ENCODE peak calls at places on chromosome 1, in ten cellular contexts. T is lower leg skin, W is epithelial cell of esophagus, E is hepatocyte, P is fibroblast of mammary gland, L is foreskin fibroblast, G is pancreas, F is fibroblast of lung, J is A549, K is esophagus squamous epithelium. N is an unnamed sample.

GRCh38 chr1:160416369-160416768 is 16.0 kb downstream of the VANGL2 start:
- DNase-seq in T (no peak), W (peak; percentile 74), E (peak; percentile 49), P (peak; percentile 26), L (peak; percentile 52), G (no peak), F (peak; percentile 19), J (peak; percentile 55), K (no peak), N (no peak)

GRCh38 chr1:226002667-226003501 is 3.7 kb upstream of the SDE2 start:
- DNase-seq in T (peak; percentile 84), W (peak; percentile 40), E (peak; percentile 36), P (peak; percentile 49), L (peak; percentile 83), G (peak; percentile 66), F (no peak), J (peak; percentile 25), K (no peak), N (peak; percentile 35)

GRCh38 chr1:24157921-24158481 is 15.1 kb upstream of the IL22RA1 start:
- DNase-seq in T (no peak), W (no peak), E (no peak), P (peak; percentile 6), L (peak; percentile 18), G (no peak), F (no peak), J (peak; percentile 37), K (no peak), N (no peak)

GRCh38 chr1:92764116-92764515 is 20.8 kb downstream of the EVI5 start:
- DNase-seq in T (no peak), W (no peak), E (no peak), P (no peak), L (no peak), G (no peak), F (no peak), J (no peak), K (no peak), N (peak; percentile 21)

GRCh38 chr1:24639881-24640280 is 3.2 kb upstream of the SRRM1 start:
- DNase-seq in T (no peak), W (peak; percentile 26), E (no peak), P (peak; percentile 15), L (no peak), G (no peak), F (no peak), J (no peak), K (no peak), N (no peak)

GRCh38 chr1:193537266-193538003 is 351.0 kb upstream of the B3GALT2 start:
- DNase-seq in T (no peak), W (peak; percentile 4), E (no peak), P (no peak), L (no peak), G (no peak), F (no peak), J (no peak), K (no peak), N (no peak)

GRCh38 chr1:224170748-224171478 is 12.1 kb upstream of the DEGS1 start:
- DNase-seq in T (no peak), W (peak; percentile 50), E (no peak), P (peak; percentile 24), L (peak; percentile 47), G (no peak), F (no peak), J (peak; percentile 38), K (no peak), N (peak; percentile 25)

GRCh38 chr1:195908121-195908520 is 700.1 kb downstream of the KCNT2 start:
- DNase-seq in T (no peak), W (peak; percentile 86), E (no peak), P (peak; percentile 5), L (peak; percentile 51), G (no peak), F (peak; percentile 58), J (no peak), K (no peak), N (no peak)

DNA sequence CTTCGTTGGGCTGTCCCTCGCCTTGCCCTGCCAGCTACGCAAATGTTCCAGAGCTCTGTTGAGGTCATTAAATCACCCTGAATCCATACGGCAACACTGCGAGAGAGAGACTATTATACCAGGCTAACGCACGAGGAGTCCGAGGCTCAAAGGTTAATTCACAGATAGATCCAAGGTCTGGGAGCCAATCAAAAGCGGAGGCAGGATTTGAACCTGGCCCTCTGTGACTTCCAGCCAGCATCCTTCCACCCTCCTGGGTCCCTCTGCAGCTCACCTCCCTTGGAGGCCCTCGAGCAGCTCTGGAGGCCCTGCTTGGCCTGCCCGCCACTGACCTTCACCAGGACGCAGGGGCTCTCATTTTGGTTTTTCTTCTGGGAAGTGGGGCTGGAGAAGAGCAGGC is 42.1 kb downstream of the KIAA1614 start:
- DNase-seq in T (no peak), W (no peak), E (no peak), P (no peak), L (no peak), G (no peak), F (no peak), J (no peak), K (no peak), N (no peak)
- H3K4me3 ChIP-seq in T (no peak overlapping the region), W (no peak overlapping the region), E (no peak overlapping the region), P (no peak overlapping the region), L (peak overlapping the region; percentile 44), G (no peak overlapping the region), F (peak overlapping the region; percentile 60), J (peak overlapping the region; percentile 67), K (no peak overlapping the region), N (no peak overlapping the region)

DNA sequence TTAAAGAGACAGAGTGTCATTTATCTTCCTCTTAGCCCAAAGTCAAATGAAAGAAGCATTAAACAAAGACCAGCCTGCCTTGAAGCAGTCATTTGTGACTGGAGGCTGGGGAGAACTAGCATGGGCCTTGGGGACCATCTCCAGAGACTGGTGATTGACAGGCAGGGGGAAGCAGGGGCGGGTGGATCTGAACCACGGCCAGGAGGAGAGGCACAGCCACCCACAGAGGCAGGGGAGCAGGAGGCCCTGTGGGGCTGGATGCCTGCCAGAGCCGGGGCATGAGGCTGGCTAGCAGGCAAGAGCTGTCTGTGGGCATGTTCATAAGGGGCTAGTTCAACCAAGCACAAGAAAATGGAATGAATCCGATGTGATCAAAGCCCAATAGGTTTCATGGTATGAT is 73.9 kb downstream of the PLXNA2 start:
- DNase-seq in T (no peak), W (no peak), E (no peak), P (no peak), L (no peak), G (peak; percentile 34), F (no peak), J (no peak), K (no peak), N (no peak)
- H3K4me3 ChIP-seq in T (no peak overlapping the region), W (no peak overlapping the region), E (no peak overlapping the region), P (no peak overlapping the region), L (no peak overlapping the region), G (no peak overlapping the region), F (no peak overlapping the region), J (no peak overlapping the region), K (no peak overlapping the region), N (no peak overlapping the region)

GRCh38 chr1:98143403-98143802 is 222.6 kb upstream of the DPYD start:
- DNase-seq in T (no peak), W (peak; percentile 67), E (no peak), P (no peak), L (no peak), G (no peak), F (no peak), J (no peak), K (no peak), N (no peak)
- H3K4me3 ChIP-seq in T (no peak overlapping the region), W (no peak overlapping the region), E (no peak overlapping the region), P (no peak overlapping the region), L (no peak overlapping the region), G (no peak overlapping the region), F (no peak overlapping the region), J (no peak overlapping the region), K (no peak overlapping the region), N (no peak overlapping the region)

DNA sequence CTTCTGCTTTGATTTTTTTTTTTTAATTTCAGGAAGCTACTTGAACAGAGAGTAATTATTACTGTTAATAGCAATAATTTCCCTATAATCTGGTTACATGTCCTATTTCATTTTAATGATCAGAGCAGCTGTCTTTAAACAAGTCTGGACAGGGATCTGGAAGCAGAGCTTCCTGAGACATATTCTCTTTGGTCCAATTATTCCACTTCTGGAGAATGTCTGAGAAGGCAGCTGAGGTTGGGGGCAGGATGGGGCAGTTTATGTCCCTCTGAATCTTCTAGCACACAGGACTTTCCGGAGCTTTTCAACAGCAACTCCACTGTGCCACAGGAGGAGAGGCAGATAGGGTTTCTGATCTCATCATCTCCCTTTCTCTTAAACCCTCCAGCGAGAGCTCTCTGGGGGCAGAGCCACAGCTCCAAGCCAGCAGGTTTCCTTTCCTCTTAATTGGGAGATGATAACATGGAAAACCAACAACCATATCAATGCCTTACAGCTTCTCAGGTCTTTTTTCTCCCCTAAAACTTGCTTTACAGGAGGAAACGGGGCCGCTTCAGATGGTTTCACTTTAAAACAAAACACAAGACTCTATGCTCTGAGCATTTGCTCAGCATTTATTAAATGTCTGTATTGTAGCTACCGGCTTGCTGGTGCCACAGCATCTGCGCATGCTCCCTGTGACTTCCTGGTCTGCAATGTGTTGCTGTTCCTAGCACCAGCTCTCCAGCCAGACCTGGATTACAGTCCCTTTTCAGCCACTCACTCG is 425.7 kb upstream of the USP24 start:
- DNase-seq in T (no peak), W (peak; percentile 26), E (peak; percentile 64), P (peak; percentile 55), L (peak; percentile 86), G (no peak), F (peak; percentile 25), J (no peak), K (no peak), N (no peak)
- H3K4me3 ChIP-seq in T (no peak overlapping the region), W (no peak overlapping the region), E (no peak overlapping the region), P (no peak overlapping the region), L (peak overlapping the region; percentile 17), G (no peak overlapping the region), F (no peak overlapping the region), J (no peak overlapping the region), K (peak overlapping the region; percentile 22), N (no peak overlapping the region)

GRCh38 chr1:151007853-151008243 is 401 bp upstream of the PRUNE1 start:
- DNase-seq in T (no peak), W (no peak), E (no peak), P (no peak), L (no peak), G (no peak), F (no peak), J (no peak), K (no peak), N (no peak)
- H3K4me3 ChIP-seq in T (no peak overlapping the region), W (peak overlapping the region; percentile 95), E (no peak overlapping the region), P (peak overlapping the region; percentile 12), L (peak overlapping the region; percentile 94), G (no peak overlapping the region), F (peak overlapping the region; percentile 94), J (peak overlapping the region; percentile 88), K (no peak overlapping the region), N (peak overlapping the region; percentile 37)

GRCh38 chr1:86939406-86939805 is 25.0 kb downstream of the HS2ST1 start:
- DNase-seq in T (no peak), W (no peak), E (no peak), P (no peak), L (no peak), G (no peak), F (no peak), J (no peak), K (no peak), N (no peak)
- H3K4me3 ChIP-seq in T (no peak overlapping the region), W (no peak overlapping the region), E (no peak overlapping the region), P (no peak overlapping the region), L (no peak overlapping the region), G (no peak overlapping the region), F (no peak overlapping the region), J (no peak overlapping the region), K (no peak overlapping the region), N (no peak overlapping the region)